ENCODE peak calls at places on chromosomes 5 and 9, in four cellular contexts. M is uterus, X is kidney tubule cell, F is EH. L is an unnamed sample.

GRCh38 chr9:134174073-134174449 is 9.7 kb upstream of the RNU6ATAC start:
- DNase-seq in F (no peak), X (no peak), M (no peak), L (no peak)

GRCh38 chr9:124480621-124480981 is 26.6 kb downstream of the NR5A1 start:
- DNase-seq in F (peak), M (no peak), X (peak), L (no peak)

GRCh38 chr5:54440456-54440893 is 15.0 kb upstream of the HSPB3 start:
- DNase-seq in F (peak), M (no peak), X (no peak), L (no peak)

GRCh38 chr5:145887976-145888574 is 15.3 kb upstream of the GRXCR2 start:
- DNase-seq in M (no peak), X (peak), F (peak), L (peak)

GRCh38 chr5:121758640-121759039 is 93.0 kb upstream of the FTMT start:
- DNase-seq in F (no peak), M (no peak), X (no peak), L (no peak)

GRCh38 chr9:107119735-107120134 is 163.3 kb upstream of the RAD23B start:
- DNase-seq in X (no peak), M (no peak), F (no peak), L (no peak)

GRCh38 chr5:15525679-15526275 is 25.8 kb downstream of the FBXL7 start:
- DNase-seq in X (no peak), M (no peak), F (peak), L (no peak)

GRCh38 chr5:136082390-136083193 is 50.1 kb upstream of the SMAD5 start:
- DNase-seq in F (peak), M (peak), X (peak), L (no peak)

GRCh38 chr5:126285307-126285706 is 137.9 kb upstream of the GRAMD2B start:
- DNase-seq in X (no peak), M (no peak), F (no peak), L (no peak)

GRCh38 chr9:68842568-68842967 is 137.5 kb downstream of the PIP5K1B start:
- DNase-seq in M (no peak), F (no peak), X (no peak), L (no peak)

GRCh38 chr5:53211799-53212198 is 102.2 kb upstream of the MOCS2 start:
- DNase-seq in M (no peak), F (peak), X (peak), L (no peak)

GRCh38 chr9:131639771-131640437 is 94.6 kb downstream of the PRRT1B start:
- DNase-seq in X (no peak), F (no peak), M (no peak), L (no peak)

GRCh38 chr5:147688965-147689364 is 93.6 kb downstream of the JAKMIP2 start:
- DNase-seq in X (no peak), F (peak), M (peak), L (no peak)

GRCh38 chr5:62206150-62206829 is 99.7 kb upstream of the KIF2A start:
- DNase-seq in M (no peak), F (peak), X (peak), L (no peak)

GRCh38 chr5:90981821-90982220 is 401.3 kb downstream of the ARRDC3 start:
- DNase-seq in M (no peak), F (no peak), X (no peak), L (no peak)

GRCh38 chr9:119420263-119420662 is 51.0 kb upstream of the BRINP1 start:
- DNase-seq in X (no peak), M (no peak), F (no peak), L (no peak)

GRCh38 chr9:126705767-126706697 is 92.3 kb downstream of the LMX1B start:
- DNase-seq in X (peak), F (peak), M (no peak), L (peak)

GRCh38 chr9:130233587-130233945 is 32.0 kb upstream of the HMCN2 start:
- DNase-seq in M (no peak), F (no peak), X (no peak), L (no peak)

GRCh38 chr9:106893088-106893487 is 30.1 kb downstream of the ZNF462 start:
- DNase-seq in F (peak), M (no peak), X (peak), L (no peak)

GRCh38 chr9:69173891-69174644 is at the start of gene TJP2:
- DNase-seq in X (peak), F (peak), M (peak), L (peak)

GRCh38 chr9:134550584-134550983 is 91.0 kb upstream of the COL5A1 start:
- DNase-seq in M (no peak), F (no peak), X (no peak), L (no peak)

GRCh38 chr9:79939819-79940218 is 368.1 kb downstream of the TLE4 start:
- DNase-seq in M (no peak), X (no peak), F (no peak), L (no peak)

GRCh38 chr5:82356808-82357671 is 78.9 kb upstream of the RPS23 start:
- DNase-seq in M (peak), X (peak), F (peak), L (peak)

GRCh38 chr9:127537014-127537413 is 75.1 kb upstream of the STXBP1 start:
- DNase-seq in M (no peak), F (peak), X (peak), L (no peak)

GRCh38 chr5:142857405-142857804 is 87.2 kb downstream of the ARHGAP26 start:
- DNase-seq in M (no peak), F (no peak), X (peak), L (no peak)

L was measured in GDM1.